ENCODE peak calls at places on chromosomes 4 and X, in seven cellular contexts. D, X, G, Y, F, H and R are unnamed samples.

GRCh38 chr4:155582971-155583437 is 83.6 kb upstream of the GUCY1A1 start:
- DNase-seq in Y (no peak), D (no peak), F (peak), G (peak), X (no peak), H (no peak), R (no peak)

GRCh38 chr4:157172011-157172410 is 48.5 kb upstream of the GRIA2 start:
- DNase-seq in D (no peak), G (peak), F (peak), Y (no peak), X (no peak), H (no peak), R (no peak)

GRCh38 chr4:100450449-100450848 is 67.4 kb downstream of the EMCN start:
- DNase-seq in X (no peak), Y (no peak), H (no peak), G (no peak), F (no peak), D (no peak), R (no peak)

GRCh38 chr4:78345237-78345636 is 206.3 kb upstream of the ANXA3 start:
- DNase-seq in G (no peak), Y (no peak), X (no peak), F (no peak), D (no peak), H (no peak), R (no peak)

GRCh38 chrX:119118780-119119395 is 8.7 kb downstream of the KIAA1210 start:
- DNase-seq in F (peak), H (peak), D (no peak), X (peak), G (peak), Y (peak), R (peak)

GRCh38 chr4:30724217-30724616 is 4.0 kb downstream of the PCDH7 start:
- DNase-seq in Y (no peak), G (no peak), F (no peak), H (no peak), D (no peak), X (no peak), R (no peak)

GRCh38 chrX:9902651-9903050 is 64.5 kb upstream of the CLDN34 start:
- DNase-seq in H (no peak), D (no peak), F (no peak), X (no peak), Y (no peak), G (no peak), R (no peak)

GRCh38 chr4:108512615-108513505 is 107.5 kb upstream of the RPL34 start:
- DNase-seq in Y (no peak), G (peak), F (peak), D (no peak), X (no peak), H (no peak), R (no peak)

GRCh38 chr4:93031431-93032098 is 727.8 kb downstream of the GRID2 start:
- DNase-seq in F (peak), Y (no peak), G (peak), H (no peak), X (no peak), D (no peak), R (no peak)

GRCh38 chrX:115649461-115650063 is 88.6 kb downstream of the PLS3 start:
- DNase-seq in G (no peak), X (no peak), D (no peak), Y (no peak), F (no peak), H (no peak), R (no peak)

GRCh38 chrX:21996872-21997271 is 35.3 kb upstream of the PHEX start:
- DNase-seq in F (peak), D (no peak), X (no peak), H (no peak), Y (no peak), G (peak), R (no peak)

GRCh38 chr4:165757426-165757825 is 115.6 kb upstream of the TLL1 start:
- DNase-seq in X (no peak), G (no peak), Y (no peak), F (no peak), H (no peak), D (no peak), R (no peak)

GRCh38 chr4:17418010-17418409 is 93.9 kb downstream of the QDPR start:
- DNase-seq in X (no peak), H (no peak), D (no peak), F (no peak), Y (no peak), G (no peak), R (no peak)

GRCh38 chr4:85243857-85244256 is 231.1 kb upstream of the ARHGAP24 start:
- DNase-seq in H (no peak), F (peak), G (peak), Y (no peak), X (no peak), D (no peak), R (no peak)

GRCh38 chr4:39636786-39637185 is 1.9 kb downstream of the SMIM14 start:
- DNase-seq in D (no peak), G (peak), X (no peak), Y (no peak), H (no peak), F (no peak), R (no peak)

GRCh38 chr4:33060873-33061542 is 2340.8 kb downstream of the PCDH7 start:
- DNase-seq in F (peak), Y (no peak), X (no peak), D (no peak), H (peak), G (peak), R (no peak)

GRCh38 chr4:123340381-123340701 is 56.3 kb upstream of the SPRY1 start:
- DNase-seq in Y (no peak), H (no peak), G (peak), D (no peak), F (peak), X (no peak), R (no peak)

GRCh38 chrX:137427813-137428212 is 138.1 kb upstream of the ZIC3 start:
- DNase-seq in H (no peak), Y (no peak), D (no peak), X (no peak), F (no peak), G (peak), R (no peak)

GRCh38 chr4:53480909-53481308 is 103.5 kb downstream of the FIP1L1 start:
- DNase-seq in X (no peak), Y (no peak), F (no peak), G (no peak), H (no peak), D (no peak), R (no peak)

GRCh38 chrX:45351478-45351877 is 150.8 kb upstream of the DIPK2B start:
- DNase-seq in H (no peak), G (peak), F (peak), X (no peak), D (no peak), Y (no peak), R (no peak)

GRCh38 chrX:19122641-19123009 is 357 bp upstream of the ADGRG2 start:
- DNase-seq in H (no peak), D (no peak), F (no peak), X (no peak), Y (no peak), G (no peak), R (no peak)

GRCh38 chrX:22559506-22559905 is 286.8 kb downstream of the CBLL2 start:
- DNase-seq in D (no peak), H (no peak), X (no peak), F (no peak), G (peak), Y (no peak), R (no peak)

GRCh38 chr4:129167640-129168260 is 71.8 kb downstream of the C4orf33 start:
- DNase-seq in F (no peak), G (no peak), X (no peak), H (no peak), Y (no peak), D (no peak), R (no peak)

GRCh38 chr4:153233761-153234371 is 29.6 kb downstream of the TRIM2 start:
- DNase-seq in D (peak), Y (no peak), F (peak), H (no peak), X (no peak), G (peak), R (no peak)

GRCh38 chr4:23630110-23630509 is 259.7 kb downstream of the PPARGC1A start:
- DNase-seq in H (no peak), F (no peak), G (no peak), D (no peak), Y (no peak), X (no peak), R (no peak)

GRCh38 chrX:17590892-17591740 is 146.2 kb upstream of the SCML1 start:
- DNase-seq in X (peak), F (peak), D (peak), H (peak), Y (no peak), G (peak), R (peak)
- TF ChIP-seq CTCF in X (peak), F (peak), D (peak), H (peak), Y (no peak), G (peak), R (peak)

GRCh38 chr4:124401611-124402010 is 310.9 kb downstream of the ANKRD50 start:
- DNase-seq in H (no peak), X (no peak), D (no peak), F (peak), Y (no peak), G (no peak), R (no peak)

DNA sequence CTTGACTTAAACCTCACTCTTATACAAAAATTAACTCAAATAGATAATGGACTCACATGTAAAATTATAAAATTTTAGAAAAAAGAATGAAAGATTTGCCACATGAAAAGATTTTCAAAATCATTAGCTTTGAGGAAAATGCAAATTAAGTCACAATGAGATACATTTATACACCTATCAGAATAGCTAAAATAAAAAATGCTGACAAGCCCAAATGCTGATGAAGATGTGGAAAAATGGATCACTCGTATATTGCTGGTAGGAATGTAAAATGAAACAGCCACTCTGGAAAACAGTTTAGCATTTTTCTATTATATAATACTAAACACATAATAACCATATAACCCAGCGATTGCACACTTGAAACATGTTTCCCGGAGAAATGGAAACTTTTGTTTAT is 316.2 kb downstream of the ANKRD50 start:
- DNase-seq in G (no peak), H (no peak), X (no peak), Y (no peak), D (no peak), F (no peak), R (no peak)
- TF ChIP-seq CTCF in G (no peak), H (no peak), X (no peak), Y (no peak), D (no peak), F (no peak), R (no peak)

DNA sequence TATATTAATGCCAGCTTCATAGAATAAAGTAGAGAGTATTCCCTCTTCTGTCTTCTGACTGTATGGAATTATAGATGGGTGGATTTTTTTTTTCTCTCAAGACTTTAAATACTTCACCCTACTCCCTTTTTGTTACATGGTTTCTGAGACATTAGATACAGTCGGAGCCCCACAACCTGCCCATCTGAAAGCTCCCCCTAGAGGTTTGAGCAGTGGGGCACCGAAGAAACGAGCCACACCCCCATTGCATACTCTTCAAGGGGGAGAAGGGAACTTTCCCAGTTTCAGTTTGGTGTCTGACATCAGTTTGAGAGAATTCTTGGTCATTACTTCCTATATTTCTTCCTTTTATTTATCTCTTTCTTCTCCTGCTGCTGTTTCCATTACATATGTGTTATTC is 437.6 kb upstream of the AGA start:
- DNase-seq in Y (no peak), D (no peak), F (no peak), H (no peak), X (no peak), G (no peak), R (no peak)
- TF ChIP-seq CTCF in Y (no peak), D (no peak), F (no peak), H (no peak), X (no peak), G (no peak), R (no peak)

DNA sequence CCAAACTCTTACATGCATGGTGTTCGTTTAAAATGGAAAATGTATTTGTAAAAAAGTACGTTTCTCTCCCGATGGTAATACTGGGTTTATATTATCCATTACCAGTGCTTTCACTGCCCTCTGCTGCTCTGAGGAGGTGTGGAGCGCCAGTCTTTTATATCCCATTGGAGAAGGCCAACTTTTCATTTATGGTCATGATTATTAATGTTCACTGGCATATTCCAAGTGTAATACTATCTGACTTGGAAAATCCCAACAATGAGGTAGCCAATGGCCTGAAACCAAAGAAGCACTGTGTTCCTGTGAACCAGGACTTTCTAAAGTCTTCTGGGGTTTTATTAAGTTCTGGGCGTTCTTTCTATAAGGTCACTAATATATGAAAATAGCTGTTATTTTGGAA is 80.7 kb downstream of the SYNPO2 start:
- DNase-seq in G (peak), X (peak), Y (no peak), D (no peak), F (peak), H (peak), R (no peak)
- TF ChIP-seq CTCF in G (peak), X (peak), Y (no peak), D (peak), F (peak), H (peak), R (peak)

DNA sequence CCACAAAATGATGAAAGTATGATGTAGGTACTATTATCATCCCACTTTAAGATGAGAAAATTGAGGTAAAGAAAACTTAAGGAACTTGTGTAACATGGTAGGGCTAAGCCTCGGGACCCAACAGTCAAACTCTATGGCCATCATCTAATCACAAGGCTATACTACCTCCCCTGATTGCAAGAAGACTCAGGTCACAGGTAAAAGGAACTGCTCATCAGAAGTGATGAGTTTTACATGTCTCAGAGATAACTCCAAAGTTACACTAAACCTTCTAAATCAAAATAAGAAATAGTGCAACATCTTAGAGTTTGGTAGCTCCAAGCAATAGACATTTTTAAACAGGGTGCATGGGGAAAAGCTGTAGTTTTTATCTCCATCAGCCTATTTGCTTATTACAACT is 96.5 kb upstream of the MYOZ2 start:
- DNase-seq in G (no peak), F (no peak), X (no peak), Y (no peak), H (no peak), D (no peak), R (no peak)
- TF ChIP-seq CTCF in G (no peak), F (no peak), X (no peak), Y (no peak), H (no peak), D (no peak), R (no peak)

DNA sequence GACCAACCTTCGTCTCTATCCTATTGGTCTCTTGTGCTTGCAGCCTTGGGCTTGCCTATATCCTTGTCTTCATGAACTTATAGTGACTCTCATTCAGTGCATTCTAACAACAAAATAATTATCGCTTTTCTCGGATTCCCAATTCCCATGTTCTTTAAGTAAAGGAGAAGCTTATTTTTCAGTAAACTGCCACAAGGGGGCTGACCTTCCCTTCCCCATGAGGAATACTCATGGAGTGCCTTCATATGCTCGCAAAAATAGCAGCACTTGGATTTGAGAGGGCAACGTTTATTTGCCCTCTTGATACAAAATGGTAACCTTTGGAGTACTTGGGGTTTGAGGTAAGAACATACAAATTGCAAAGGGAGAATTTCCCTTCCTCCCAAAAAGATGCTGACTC is 183.2 kb upstream of the TENT5D start:
- DNase-seq in G (no peak), H (no peak), X (no peak), F (no peak), Y (no peak), D (no peak), R (no peak)
- TF ChIP-seq CTCF in G (no peak), H (no peak), X (no peak), F (no peak), Y (no peak), D (no peak), R (no peak)

DNA sequence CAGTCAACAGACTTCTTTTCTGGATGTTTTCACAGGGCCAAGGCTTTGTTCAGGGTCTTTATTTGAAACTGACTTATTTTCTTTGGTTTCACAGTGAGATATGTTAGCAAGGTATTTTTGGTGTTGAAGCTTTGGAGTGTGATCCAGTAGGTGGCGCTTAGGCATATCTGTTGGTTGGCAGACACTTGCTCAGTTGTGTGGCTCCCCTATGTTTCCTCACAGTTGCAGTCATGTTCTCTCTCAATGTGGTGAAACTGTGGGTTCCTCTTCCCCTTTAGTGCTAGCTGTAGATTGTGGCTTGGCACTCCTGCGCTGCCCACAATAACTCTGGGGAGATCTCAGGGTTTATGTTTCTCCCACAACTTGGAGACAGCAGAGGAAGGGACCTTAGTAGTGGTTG is 460.8 kb downstream of the SLITRK2 start:
- DNase-seq in Y (no peak), X (no peak), D (no peak), G (no peak), F (no peak), H (no peak), R (no peak)
- TF ChIP-seq CTCF in Y (no peak), X (no peak), D (no peak), G (no peak), F (no peak), H (no peak), R (no peak)